ENCODE peak calls at places on chromosomes 4 and X, in four cellular contexts. One of them, this sample, is unnamed.

GRCh38 chr4:32748498-32748897 is 2028.3 kb downstream of the PCDH7 start:
- DNase-seq in K562: no peak
- DNase-seq in GM12878: no peak
- DNase-seq in HCT116: no peak
- DNase-seq in this sample: no peak

GRCh38 chr4:79764118-79764517 is 308.9 kb downstream of the ANTXR2 start:
- DNase-seq in HCT116: no peak
- DNase-seq in K562: no peak
- DNase-seq in GM12878: no peak
- DNase-seq in this sample: no peak

GRCh38 chrX:119389854-119390501 is 9.2 kb upstream of the SLC25A43 start:
- DNase-seq in GM12878: no peak
- DNase-seq in HCT116: no peak
- DNase-seq in K562: peak; percentile 27
- DNase-seq in this sample: no peak

GRCh38 chrX:134990475-134991473 is at the start of gene SMIM10:
- DNase-seq in GM12878: no peak
- DNase-seq in K562: peak; percentile 84
- DNase-seq in HCT116: no peak
- DNase-seq in this sample: no peak

GRCh38 chrX:72641601-72642000 is 69.0 kb upstream of the HDAC8 start:
- DNase-seq in HCT116: no peak
- DNase-seq in K562: no peak
- DNase-seq in GM12878: no peak
- DNase-seq in this sample: no peak

GRCh38 chr4:8688041-8688907 is 95.7 kb downstream of the CPZ start:
- DNase-seq in GM12878: no peak
- DNase-seq in HCT116: peak; percentile 19
- DNase-seq in K562: peak; percentile 75
- DNase-seq in this sample: peak; percentile 25

GRCh38 chr4:74531952-74532794 is 87.2 kb downstream of the AREG start:
- DNase-seq in HCT116: peak; percentile 92
- DNase-seq in K562: peak; percentile 63
- DNase-seq in GM12878: peak; percentile 8
- DNase-seq in this sample: peak; percentile 13

GRCh38 chr4:24404281-24404680 is 180.1 kb downstream of the DHX15 start:
- DNase-seq in GM12878: no peak
- DNase-seq in HCT116: no peak
- DNase-seq in K562: no peak
- DNase-seq in this sample: no peak

GRCh38 chr4:95155759-95156451 is 392.9 kb downstream of the UNC5C start:
- DNase-seq in GM12878: no peak
- DNase-seq in K562: peak; percentile 50
- DNase-seq in HCT116: peak; percentile 22
- DNase-seq in this sample: no peak

GRCh38 chr4:145736241-145736831 is 56.4 kb downstream of the C4orf51 start:
- DNase-seq in K562: no peak
- DNase-seq in HCT116: no peak
- DNase-seq in GM12878: no peak
- DNase-seq in this sample: no peak

GRCh38 chr4:4182835-4183568 is 43.7 kb downstream of the OTOP1 start:
- DNase-seq in HCT116: peak; percentile 7
- DNase-seq in K562: peak; percentile 55
- DNase-seq in GM12878: no peak
- DNase-seq in this sample: peak; percentile 88

GRCh38 chrX:11478971-11479370 is 185.8 kb downstream of the AMELX start:
- DNase-seq in K562: no peak
- DNase-seq in GM12878: no peak
- DNase-seq in HCT116: no peak
- DNase-seq in this sample: no peak

GRCh38 chrX:11481035-11481434 is 184.7 kb downstream of the ARHGAP6 start:
- DNase-seq in K562: no peak
- DNase-seq in GM12878: no peak
- DNase-seq in HCT116: no peak
- DNase-seq in this sample: no peak

GRCh38 chrX:11478036-11478435 is 184.8 kb downstream of the AMELX start:
- DNase-seq in GM12878: no peak
- DNase-seq in K562: no peak
- DNase-seq in HCT116: no peak
- DNase-seq in this sample: no peak

GRCh38 chrX:11484290-11484689 is 181.4 kb downstream of the ARHGAP6 start:
- DNase-seq in HCT116: no peak
- DNase-seq in GM12878: no peak
- DNase-seq in K562: no peak
- DNase-seq in this sample: no peak

GRCh38 chrX:11480626-11481025 is 185.1 kb downstream of the ARHGAP6 start:
- DNase-seq in K562: peak; percentile 41
- DNase-seq in HCT116: no peak
- DNase-seq in GM12878: no peak
- DNase-seq in this sample: no peak
- TF ChIP-seq EGR1 in K562: no peak
- TF ChIP-seq EGR1 in HCT116: no peak
- TF ChIP-seq EGR1 in GM12878: no peak
- TF ChIP-seq EGR1 in this sample: no peak

GRCh38 chr4:48193096-48193836 is 59.2 kb upstream of the TXK start:
- DNase-seq in HCT116: no peak
- DNase-seq in K562: no peak
- DNase-seq in GM12878: no peak
- DNase-seq in this sample: no peak

GRCh38 chr4:48193921-48194320 is 59.9 kb upstream of the TXK start:
- DNase-seq in GM12878: no peak
- DNase-seq in K562: no peak
- DNase-seq in HCT116: no peak
- DNase-seq in this sample: no peak

GRCh38 chr4:48195853-48196252 is 61.8 kb upstream of the TXK start:
- DNase-seq in HCT116: no peak
- DNase-seq in K562: no peak
- DNase-seq in GM12878: no peak
- DNase-seq in this sample: no peak

GRCh38 chr4:48196758-48197504 is 62.9 kb upstream of the TXK start:
- DNase-seq in GM12878: peak; percentile 72
- DNase-seq in HCT116: no peak
- DNase-seq in K562: no peak
- DNase-seq in this sample: no peak

GRCh38 chr4:48194986-48195773 is 61.1 kb upstream of the TXK start:
- DNase-seq in HCT116: no peak
- DNase-seq in GM12878: no peak
- DNase-seq in K562: no peak
- DNase-seq in this sample: no peak
- TF ChIP-seq EGR1 in HCT116: no peak
- TF ChIP-seq EGR1 in GM12878: no peak
- TF ChIP-seq EGR1 in K562: no peak
- TF ChIP-seq EGR1 in this sample: no peak

DNA sequence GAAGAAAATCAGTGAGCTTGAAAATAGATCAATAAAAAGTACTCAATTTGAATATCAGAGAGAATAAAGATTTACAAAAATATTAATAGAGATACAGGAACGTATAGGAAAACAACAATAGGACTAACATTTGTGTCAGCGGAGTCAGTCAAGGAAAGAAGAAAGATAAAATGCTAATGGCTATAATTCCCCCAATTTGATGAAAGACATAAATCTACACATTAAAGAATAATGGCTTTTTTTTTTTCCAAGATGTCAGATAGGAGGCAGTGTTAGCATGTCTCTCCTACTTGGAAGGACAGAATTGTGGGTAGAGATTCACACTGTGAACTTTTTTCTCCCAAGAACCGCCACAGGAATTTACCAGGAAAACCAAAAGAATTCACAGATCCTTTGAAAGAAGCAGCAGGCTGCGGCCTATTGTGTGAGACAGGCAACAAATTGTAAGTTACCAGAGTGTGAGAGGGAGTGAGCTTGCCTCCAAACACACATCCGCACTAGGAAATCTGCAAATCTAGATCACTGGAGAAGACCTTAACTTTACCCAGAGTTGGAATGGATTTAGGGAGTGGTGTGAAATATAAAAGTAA is 249.9 kb downstream of the PRDM5 start:
- DNase-seq in K562: no peak
- DNase-seq in GM12878: no peak
- DNase-seq in HCT116: no peak
- DNase-seq in this sample: no peak
- TF ChIP-seq EGR1 in K562: no peak
- TF ChIP-seq EGR1 in GM12878: no peak
- TF ChIP-seq EGR1 in HCT116: no peak
- TF ChIP-seq EGR1 in this sample: no peak

DNA sequence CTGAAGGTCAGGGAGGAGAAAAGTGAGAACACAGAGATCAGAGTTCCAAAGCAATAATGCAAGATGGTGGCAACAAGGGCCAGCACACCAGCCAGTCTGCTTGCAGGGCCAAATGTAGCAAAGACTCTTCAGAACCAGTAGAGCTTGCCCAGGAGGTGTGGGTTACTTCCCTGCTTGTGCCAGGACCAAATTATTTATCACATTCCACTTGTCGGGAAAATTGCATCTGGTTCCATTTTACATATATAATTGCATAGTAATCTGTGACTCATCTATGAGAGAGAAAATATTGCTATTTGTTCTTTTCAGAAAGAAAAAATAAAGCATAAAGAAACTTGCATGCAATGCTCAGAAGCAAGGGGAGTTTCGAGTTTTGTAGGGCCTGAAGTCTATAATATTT is 41.4 kb downstream of the MAML3 start:
- DNase-seq in GM12878: no peak
- DNase-seq in HCT116: no peak
- DNase-seq in K562: no peak
- DNase-seq in this sample: no peak
- TF ChIP-seq EGR1 in GM12878: no peak
- TF ChIP-seq EGR1 in HCT116: no peak
- TF ChIP-seq EGR1 in K562: no peak
- TF ChIP-seq EGR1 in this sample: no peak

GRCh38 chr4:90027565-90027964 is 99.6 kb upstream of the CCSER1 start:
- DNase-seq in HCT116: no peak
- DNase-seq in K562: no peak
- DNase-seq in GM12878: no peak
- DNase-seq in this sample: no peak
- TF ChIP-seq EGR1 in HCT116: no peak
- TF ChIP-seq EGR1 in K562: no peak
- TF ChIP-seq EGR1 in GM12878: no peak
- TF ChIP-seq EGR1 in this sample: no peak

DNA sequence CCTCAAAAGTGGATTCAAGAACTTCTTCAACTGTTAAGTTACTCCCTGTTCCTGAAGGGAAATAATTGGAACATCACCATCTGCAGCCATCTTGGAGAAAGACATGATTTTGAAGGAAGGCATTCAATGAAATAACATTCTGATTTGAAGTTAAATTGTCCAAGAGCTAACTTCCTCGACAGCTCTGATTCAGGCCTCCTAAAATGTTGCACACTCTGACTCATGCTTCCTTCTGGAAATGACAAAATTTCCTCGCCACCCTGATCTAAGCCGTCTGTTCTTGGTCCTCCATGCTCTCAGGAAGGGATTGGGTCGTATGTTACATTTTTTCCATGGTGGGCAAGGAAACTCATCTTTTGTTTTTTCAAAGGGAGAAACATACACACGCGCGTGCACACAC is 496.9 kb upstream of the DIPK2B start:
- DNase-seq in GM12878: no peak
- DNase-seq in HCT116: no peak
- DNase-seq in K562: no peak
- DNase-seq in this sample: no peak
- TF ChIP-seq EGR1 in GM12878: no peak
- TF ChIP-seq EGR1 in HCT116: no peak
- TF ChIP-seq EGR1 in K562: no peak
- TF ChIP-seq EGR1 in this sample: no peak

GRCh38 chr4:153649572-153649991 is 34.5 kb upstream of the TLR2 start:
- DNase-seq in K562: no peak
- DNase-seq in HCT116: peak; percentile 60
- DNase-seq in GM12878: no peak
- DNase-seq in this sample: no peak

GRCh38 chr4:153655928-153656327 is 28.2 kb upstream of the TLR2 start:
- DNase-seq in K562: no peak
- DNase-seq in GM12878: no peak
- DNase-seq in HCT116: no peak
- DNase-seq in this sample: no peak

GRCh38 chr4:153651041-153651960 is 32.8 kb upstream of the TLR2 start:
- DNase-seq in K562: no peak
- DNase-seq in GM12878: no peak
- DNase-seq in HCT116: no peak
- DNase-seq in this sample: no peak

GRCh38 chr4:153655004-153655541 is 29.0 kb upstream of the TLR2 start:
- DNase-seq in GM12878: no peak
- DNase-seq in K562: no peak
- DNase-seq in HCT116: no peak
- DNase-seq in this sample: no peak

GRCh38 chr4:153651961-153652784 is 31.9 kb upstream of the TLR2 start:
- DNase-seq in K562: no peak
- DNase-seq in GM12878: no peak
- DNase-seq in HCT116: no peak
- DNase-seq in this sample: no peak
- TF ChIP-seq EGR1 in K562: no peak
- TF ChIP-seq EGR1 in GM12878: no peak
- TF ChIP-seq EGR1 in HCT116: no peak
- TF ChIP-seq EGR1 in this sample: no peak

GRCh38 chr4:114036426-114036825 is 57.0 kb upstream of the ARSJ start:
- DNase-seq in GM12878: no peak
- DNase-seq in K562: no peak
- DNase-seq in HCT116: no peak
- DNase-seq in this sample: no peak
- TF ChIP-seq EGR1 in GM12878: no peak
- TF ChIP-seq EGR1 in K562: no peak
- TF ChIP-seq EGR1 in HCT116: no peak
- TF ChIP-seq EGR1 in this sample: no peak

This sample was measured in H1.